ENCODE peak calls at places on chromosomes 13 and 19, in four cellular contexts. W is WTC11, P is K562, O is HepG2. K is an unnamed sample.

GRCh38 chr13:90015565-90016507 is 1331.7 kb upstream of the MIR17HG start:
- DNase-seq in W (no peak), P (no peak), O (no peak), K (no peak)

GRCh38 chr13:88303157-88303556 is 632.0 kb downstream of the SLITRK5 start:
- DNase-seq in W (no peak), P (no peak), O (no peak), K (no peak)

GRCh38 chr13:96782186-96782585 is 212.1 kb downstream of the OXGR1 start:
- DNase-seq in W (no peak), P (no peak), O (no peak), K (no peak)

GRCh38 chr13:106619688-106620555 is 52.0 kb upstream of the ARGLU1 start:
- DNase-seq in W (peak; percentile 24), P (peak; percentile 45), O (peak; percentile 40), K (peak; percentile 2)

GRCh38 chr13:80131204-80131603 is 209.7 kb downstream of the SPRY2 start:
- DNase-seq in W (peak; percentile 31), P (no peak), O (no peak), K (no peak)

GRCh38 chr13:50693755-50694154 is 149.7 kb downstream of the DLEU7 start:
- DNase-seq in W (peak; percentile 16), P (no peak), O (no peak), K (no peak)

GRCh38 chr19:35549879-35550523 is 4.6 kb downstream of the TMEM147 start:
- DNase-seq in W (no peak), P (no peak), O (no peak), K (no peak)

GRCh38 chr19:8396185-8396562 is 6.0 kb downstream of the RAB11B start:
- DNase-seq in W (no peak), P (no peak), O (no peak), K (no peak)

GRCh38 chr19:42024622-42025111 is 30.6 kb upstream of the ATP1A3 start:
- DNase-seq in W (no peak), P (no peak), O (no peak), K (no peak)

GRCh38 chr19:9791552-9792181 is 23.1 kb upstream of the ZNF846 start:
- DNase-seq in W (peak; percentile 98), P (peak; percentile 84), O (peak; percentile 76), K (peak; percentile 44)

GRCh38 chr13:110402301-110403069 is 95.4 kb downstream of the COL4A2 start:
- DNase-seq in W (no peak), P (no peak), O (no peak), K (no peak)

GRCh38 chr13:40812724-40813445 is 23.5 kb downstream of the SLC25A15 start:
- DNase-seq in W (no peak), P (peak; percentile 6), O (no peak), K (no peak)

GRCh38 chr13:101492251-101492910 is 39.9 kb downstream of the ITGBL1 start:
- DNase-seq in W (no peak), P (no peak), O (no peak), K (no peak)

GRCh38 chr19:54152267-54152666 is 7.3 kb downstream of the LENG1 start:
- DNase-seq in W (no peak), P (no peak), O (no peak), K (no peak)

GRCh38 chr19:54153731-54154326 is 5.7 kb downstream of the LENG1 start:
- DNase-seq in W (no peak), P (no peak), O (no peak), K (no peak)

GRCh38 chr19:54154603-54155345 is 4.7 kb downstream of the LENG1 start:
- DNase-seq in W (no peak), P (no peak), O (no peak), K (no peak)

GRCh38 chr19:54151362-54152035 is 8.0 kb downstream of the LENG1 start:
- DNase-seq in W (no peak), P (no peak), O (no peak), K (no peak)

GRCh38 chr19:54152878-54153524 is 6.5 kb downstream of the LENG1 start:
- DNase-seq in W (no peak), P (no peak), O (no peak), K (no peak)
- TF ChIP-seq TCF7 in W (no peak), P (no peak), O (no peak), K (no peak)

GRCh38 chr19:16435238-16435911 is 36.4 kb downstream of the EPS15L1 start:
- DNase-seq in W (no peak), P (no peak), O (no peak), K (no peak)
- TF ChIP-seq TCF7 in W (no peak), P (no peak), O (no peak), K (no peak)

DNA sequence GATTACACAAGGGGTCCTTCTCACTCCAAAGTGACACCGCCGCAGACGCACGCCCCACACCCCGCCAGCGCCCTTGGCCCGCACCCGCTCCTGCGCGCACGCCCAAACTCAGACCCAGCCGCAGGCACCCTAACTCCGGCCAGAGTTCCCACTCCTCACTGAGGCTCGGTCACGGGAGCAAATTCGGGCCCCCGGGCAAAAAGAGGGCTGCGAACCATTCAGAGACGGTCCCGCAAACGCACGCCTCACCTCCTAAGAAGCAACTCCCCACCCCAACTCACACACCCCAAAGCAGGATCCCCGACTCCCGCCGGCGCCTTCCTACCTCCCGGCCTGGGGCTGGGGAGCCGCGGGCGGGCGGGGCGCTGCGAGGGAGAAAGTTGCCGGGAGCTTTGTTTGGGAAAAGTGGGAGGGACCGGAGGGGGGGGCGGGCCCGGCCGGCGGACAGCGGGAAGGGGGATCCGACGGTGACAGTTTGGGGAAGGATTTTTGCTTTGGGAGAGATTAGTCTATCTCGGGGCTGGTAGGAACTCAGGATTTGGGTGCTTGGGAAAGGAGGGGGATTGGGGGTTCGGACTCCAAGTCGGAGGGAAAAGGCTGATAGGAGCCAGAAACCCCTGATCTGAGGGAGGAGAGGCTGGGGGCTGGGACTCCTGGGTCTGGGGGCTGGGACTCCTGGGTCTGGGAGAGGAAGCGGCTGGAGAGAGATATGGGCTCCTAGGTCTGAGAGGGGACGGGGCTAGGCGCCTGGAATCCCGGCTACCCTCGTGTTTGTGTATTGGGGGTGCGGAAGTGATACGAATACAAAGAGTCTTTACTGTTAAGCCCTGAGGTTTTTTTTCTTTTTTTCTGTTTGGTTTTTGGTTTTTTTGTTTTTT is at the start of gene TEAD2:
- DNase-seq in W (peak; percentile 84), P (peak; percentile 80), O (peak; percentile 32), K (no peak)
- TF ChIP-seq TCF7 in W (no peak), P (no peak), O (no peak), K (no peak)

DNA sequence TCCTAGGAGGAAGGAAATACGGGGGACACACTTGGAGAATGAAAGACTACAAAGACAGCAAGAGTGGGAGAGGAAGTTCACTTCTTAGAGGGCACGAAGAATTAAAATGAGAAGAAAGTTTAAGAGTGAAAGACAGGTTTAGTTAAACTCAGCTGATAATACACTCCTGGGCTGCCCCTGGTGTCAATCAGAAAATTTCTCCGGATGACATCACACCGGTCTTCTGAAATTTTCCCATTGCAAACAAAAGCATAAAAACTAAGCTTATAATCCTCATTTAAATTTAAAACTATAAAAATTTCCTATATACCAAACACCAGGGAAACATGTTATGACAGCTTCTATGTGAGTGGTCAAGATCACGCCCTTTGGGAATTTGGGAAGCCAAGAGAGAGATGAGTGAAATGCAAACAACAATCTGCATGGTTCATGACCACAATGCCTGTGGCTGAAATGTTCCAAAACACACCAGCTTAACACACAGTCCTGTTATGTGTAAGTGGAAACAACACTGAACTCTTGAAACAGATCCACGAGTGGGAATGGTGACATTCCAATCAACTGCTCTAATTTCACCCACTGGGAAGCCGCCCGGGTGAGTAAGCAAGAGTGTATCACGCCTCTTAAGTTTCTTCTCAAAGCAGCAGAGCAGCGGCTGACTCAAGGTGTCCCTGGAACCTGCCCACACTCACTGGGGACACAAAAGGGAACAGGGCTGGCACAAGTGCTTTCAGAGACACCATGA is 49.0 kb downstream of the BRD4 start:
- DNase-seq in W (no peak), P (no peak), O (no peak), K (no peak)
- TF ChIP-seq TCF7 in W (no peak), P (no peak), O (no peak), K (no peak)